ENCODE peak calls at places on chromosomes 7 and 10, in four cellular contexts. One of them, this sample, is unnamed.
A peak's percentile ranks its signal among the peaks of the same experiment; 100 is the strongest.

GRCh38 chr10:85650791-85651506 is 715.6 kb downstream of the GRID1 start:
- DNase-seq in mucosa of descending colon: no peak
- DNase-seq in K562: no peak
- DNase-seq in right lobe of liver: no peak
- DNase-seq in this sample: no peak

GRCh38 chr10:78931333-78932083 is 137.3 kb upstream of the ZMIZ1 start:
- DNase-seq in mucosa of descending colon: peak; percentile 28
- DNase-seq in K562: no peak
- DNase-seq in right lobe of liver: no peak
- DNase-seq in this sample: no peak

GRCh38 chr7:47946581-47947354 is 1.5 kb downstream of the PKD1L1 start:
- DNase-seq in mucosa of descending colon: no peak
- DNase-seq in K562: no peak
- DNase-seq in right lobe of liver: no peak
- DNase-seq in this sample: no peak

GRCh38 chr10:103599211-103599610 is 105.7 kb downstream of the NEURL1 start:
- DNase-seq in mucosa of descending colon: no peak
- DNase-seq in K562: no peak
- DNase-seq in right lobe of liver: no peak
- DNase-seq in this sample: no peak

GRCh38 chr10:77159538-77160110 is 478.0 kb downstream of the KCNMA1 start:
- DNase-seq in mucosa of descending colon: no peak
- DNase-seq in K562: no peak
- DNase-seq in right lobe of liver: no peak
- DNase-seq in this sample: no peak

GRCh38 chr7:157676456-157677255 is 339.9 kb downstream of the DNAJB6 start:
- DNase-seq in mucosa of descending colon: no peak
- DNase-seq in K562: no peak
- DNase-seq in right lobe of liver: no peak
- DNase-seq in this sample: no peak

GRCh38 chr7:123324283-123324682 is 124.5 kb upstream of the SLC13A1 start:
- DNase-seq in mucosa of descending colon: no peak
- DNase-seq in K562: no peak
- DNase-seq in right lobe of liver: no peak
- DNase-seq in this sample: no peak

GRCh38 chr10:1266033-1266802 is 210.0 kb downstream of the WDR37 start:
- DNase-seq in mucosa of descending colon: no peak
- DNase-seq in K562: no peak
- DNase-seq in right lobe of liver: no peak
- DNase-seq in this sample: no peak

GRCh38 chr7:145903658-145904057 is 212.9 kb upstream of the CNTNAP2 start:
- DNase-seq in mucosa of descending colon: no peak
- DNase-seq in K562: no peak
- DNase-seq in right lobe of liver: no peak
- DNase-seq in this sample: no peak

GRCh38 chr10:97701438-97702064 is 12.0 kb upstream of the MARVELD1 start:
- DNase-seq in mucosa of descending colon: peak; percentile 74
- DNase-seq in K562: peak; percentile 73
- DNase-seq in right lobe of liver: no peak
- DNase-seq in this sample: peak; percentile 85

GRCh38 chr10:29646238-29646902 is 11.6 kb upstream of the SVIL start:
- DNase-seq in mucosa of descending colon: no peak
- DNase-seq in K562: no peak
- DNase-seq in right lobe of liver: peak; percentile 32
- DNase-seq in this sample: peak; percentile 69

GRCh38 chr7:130957140-130957513 is 223.1 kb upstream of the KLF14 start:
- DNase-seq in mucosa of descending colon: no peak
- DNase-seq in K562: no peak
- DNase-seq in right lobe of liver: no peak
- DNase-seq in this sample: no peak

GRCh38 chr7:79833616-79834015 is 301.0 kb upstream of the GNAI1 start:
- DNase-seq in mucosa of descending colon: no peak
- DNase-seq in K562: no peak
- DNase-seq in right lobe of liver: no peak
- DNase-seq in this sample: no peak

GRCh38 chr10:33009244-33010131 is 51.5 kb upstream of the ITGB1 start:
- DNase-seq in mucosa of descending colon: no peak
- DNase-seq in K562: no peak
- DNase-seq in right lobe of liver: no peak
- DNase-seq in this sample: no peak

GRCh38 chr10:72009062-72009429 is 44.9 kb downstream of the CHST3 start:
- DNase-seq in mucosa of descending colon: no peak
- DNase-seq in K562: no peak
- DNase-seq in right lobe of liver: no peak
- DNase-seq in this sample: no peak

GRCh38 chr10:12130237-12130872 is 878 bp downstream of the SEC61A2 start:
- DNase-seq in mucosa of descending colon: peak; percentile 23
- DNase-seq in K562: peak; percentile 71
- DNase-seq in right lobe of liver: no peak
- DNase-seq in this sample: peak; percentile 83

GRCh38 chr10:124240721-124241350 is 147.4 kb upstream of the CHST15 start:
- DNase-seq in mucosa of descending colon: no peak
- DNase-seq in K562: no peak
- DNase-seq in right lobe of liver: no peak
- DNase-seq in this sample: no peak

GRCh38 chr10:6530211-6530840 is 49.8 kb downstream of the PRKCQ start:
- DNase-seq in mucosa of descending colon: peak; percentile 53
- DNase-seq in K562: no peak
- DNase-seq in right lobe of liver: no peak
- DNase-seq in this sample: no peak
- H3K36me3 ChIP-seq in mucosa of descending colon: no peaks in the 10 kb centered on the region
- H3K36me3 ChIP-seq in K562: no peaks in the 10 kb centered on the region
- H3K36me3 ChIP-seq in right lobe of liver: no peaks in the 10 kb centered on the region
- H3K36me3 ChIP-seq in this sample: no peaks in the 10 kb centered on the region

DNA sequence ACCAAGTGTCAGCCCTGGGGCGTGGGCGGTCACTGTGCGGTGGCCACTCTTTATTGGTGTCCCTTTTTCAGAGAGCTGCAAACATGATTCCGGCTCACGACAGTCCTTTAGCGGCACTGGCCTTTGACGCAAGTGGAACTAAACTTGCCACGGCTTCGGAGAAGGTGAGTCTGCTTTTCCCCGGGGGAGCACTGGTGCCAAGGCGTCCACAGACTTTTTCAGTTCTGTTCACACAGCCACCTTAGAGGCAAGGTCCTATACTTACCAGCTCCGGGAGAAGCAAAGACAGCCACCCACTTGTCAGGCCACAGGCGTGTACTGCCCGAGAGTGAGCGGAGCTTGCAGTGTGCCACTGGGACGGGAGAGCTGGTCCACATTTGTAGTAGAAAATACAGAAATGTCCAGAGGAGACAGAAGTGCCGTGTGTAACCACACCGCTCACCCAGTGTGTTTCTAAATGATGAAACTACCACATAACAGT is 27.9 kb downstream of the WIPI2 start:
- DNase-seq in mucosa of descending colon: no peak
- DNase-seq in K562: no peak
- DNase-seq in right lobe of liver: no peak
- DNase-seq in this sample: no peak
- H3K36me3 ChIP-seq in mucosa of descending colon: peaks cover 12% of the 10 kb centered on the region
- H3K36me3 ChIP-seq in K562: peaks cover 69% of the 10 kb centered on the region
- H3K36me3 ChIP-seq in right lobe of liver: peaks cover 59% of the 10 kb centered on the region
- H3K36me3 ChIP-seq in this sample: peaks cover 34% of the 10 kb centered on the region

GRCh38 chr10:13668126-13668525 is 81.4 kb downstream of the PRPF18 start:
- DNase-seq in mucosa of descending colon: no peak
- DNase-seq in K562: no peak
- DNase-seq in right lobe of liver: no peak
- DNase-seq in this sample: no peak

GRCh38 chr10:13672505-13672904 is 85.7 kb downstream of the PRPF18 start:
- DNase-seq in mucosa of descending colon: no peak
- DNase-seq in K562: no peak
- DNase-seq in right lobe of liver: no peak
- DNase-seq in this sample: no peak

GRCh38 chr10:13671874-13672273 is 85.1 kb downstream of the PRPF18 start:
- DNase-seq in mucosa of descending colon: no peak
- DNase-seq in K562: no peak
- DNase-seq in right lobe of liver: no peak
- DNase-seq in this sample: no peak

GRCh38 chr10:13670311-13670710 is 83.5 kb downstream of the PRPF18 start:
- DNase-seq in mucosa of descending colon: no peak
- DNase-seq in K562: no peak
- DNase-seq in right lobe of liver: no peak
- DNase-seq in this sample: peak; percentile 24

DNA sequence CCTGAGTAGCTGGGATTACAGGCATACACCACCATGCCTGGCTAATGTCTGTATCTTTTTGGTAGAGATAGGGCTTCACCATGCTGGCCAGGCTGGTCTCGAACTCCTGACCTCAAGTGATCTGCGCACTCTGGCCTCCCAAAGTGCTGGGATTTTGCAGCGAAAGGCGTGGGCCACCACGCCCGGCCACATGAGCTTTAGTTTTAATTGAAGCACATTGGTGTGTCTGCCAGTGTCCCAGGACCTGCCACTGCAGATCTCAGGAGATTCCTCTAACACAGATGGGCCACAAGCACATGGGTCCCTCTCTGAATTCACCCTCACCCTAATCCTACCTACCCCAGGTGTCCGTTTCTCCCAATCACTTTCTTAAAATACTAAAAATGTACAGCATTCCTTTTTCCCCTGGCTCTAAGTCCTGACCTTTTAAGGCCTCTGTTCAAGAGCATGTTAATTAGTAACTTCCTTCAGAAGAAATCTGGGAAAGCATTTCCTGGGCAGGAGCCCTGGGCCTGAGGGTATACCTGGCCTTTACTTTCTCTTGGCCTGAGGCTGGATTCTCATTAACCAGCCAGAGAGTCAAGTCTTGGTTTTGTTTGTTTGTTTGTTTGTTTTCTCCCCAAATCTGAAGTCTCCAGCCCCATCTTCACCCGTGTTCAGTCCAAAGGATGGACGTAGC is 82.6 kb downstream of the PRPF18 start:
- DNase-seq in mucosa of descending colon: no peak
- DNase-seq in K562: no peak
- DNase-seq in right lobe of liver: no peak
- DNase-seq in this sample: no peak
- H3K36me3 ChIP-seq in mucosa of descending colon: no peaks in the 10 kb centered on the region
- H3K36me3 ChIP-seq in K562: peaks cover 2% of the 10 kb centered on the region
- H3K36me3 ChIP-seq in right lobe of liver: peaks cover 15% of the 10 kb centered on the region
- H3K36me3 ChIP-seq in this sample: no peaks in the 10 kb centered on the region

GRCh38 chr7:150473902-150474301 is 23.5 kb downstream of the GIMAP8 start:
- DNase-seq in mucosa of descending colon: no peak
- DNase-seq in K562: no peak
- DNase-seq in right lobe of liver: no peak
- DNase-seq in this sample: no peak

GRCh38 chr7:150476285-150476684 is 25.9 kb downstream of the GIMAP8 start:
- DNase-seq in mucosa of descending colon: no peak
- DNase-seq in K562: no peak
- DNase-seq in right lobe of liver: no peak
- DNase-seq in this sample: no peak

GRCh38 chr7:150479023-150479716 is 28.7 kb downstream of the GIMAP8 start:
- DNase-seq in mucosa of descending colon: no peak
- DNase-seq in K562: no peak
- DNase-seq in right lobe of liver: no peak
- DNase-seq in this sample: no peak

GRCh38 chr7:150481207-150481920 is 30.9 kb downstream of the GIMAP8 start:
- DNase-seq in mucosa of descending colon: peak; percentile 31
- DNase-seq in K562: no peak
- DNase-seq in right lobe of liver: no peak
- DNase-seq in this sample: no peak

GRCh38 chr7:150476819-150477631 is 26.6 kb downstream of the GIMAP8 start:
- DNase-seq in mucosa of descending colon: no peak
- DNase-seq in K562: peak; percentile 57
- DNase-seq in right lobe of liver: no peak
- DNase-seq in this sample: no peak
- H3K36me3 ChIP-seq in mucosa of descending colon: no peaks in the 10 kb centered on the region
- H3K36me3 ChIP-seq in K562: no peaks in the 10 kb centered on the region
- H3K36me3 ChIP-seq in right lobe of liver: no peaks in the 10 kb centered on the region
- H3K36me3 ChIP-seq in this sample: no peaks in the 10 kb centered on the region

DNA sequence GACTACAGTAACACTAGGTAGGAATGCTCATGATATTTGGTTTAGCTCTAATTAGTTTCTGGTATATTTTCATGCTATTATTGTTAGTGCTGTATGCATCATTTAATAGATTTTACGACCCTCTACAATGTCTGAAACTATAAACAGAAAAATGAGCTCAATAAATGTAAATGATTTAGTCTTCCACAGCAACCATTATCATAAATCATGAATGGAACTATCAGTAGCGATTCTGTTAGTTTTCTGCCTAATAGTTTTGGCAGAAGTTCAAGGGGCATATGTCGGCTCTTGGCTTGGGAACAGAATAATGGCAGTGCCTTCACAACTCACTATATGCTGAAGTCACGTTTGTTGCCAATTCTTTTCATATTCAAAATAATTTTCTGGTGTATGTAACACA is 494.8 kb downstream of the PARD3 start:
- DNase-seq in mucosa of descending colon: no peak
- DNase-seq in K562: no peak
- DNase-seq in right lobe of liver: no peak
- DNase-seq in this sample: no peak
- H3K36me3 ChIP-seq in mucosa of descending colon: no peaks in the 10 kb centered on the region
- H3K36me3 ChIP-seq in K562: no peaks in the 10 kb centered on the region
- H3K36me3 ChIP-seq in right lobe of liver: no peaks in the 10 kb centered on the region
- H3K36me3 ChIP-seq in this sample: no peaks in the 10 kb centered on the region

GRCh38 chr10:109862738-109863137 is 60.6 kb downstream of the XPNPEP1 start:
- DNase-seq in mucosa of descending colon: no peak
- DNase-seq in K562: no peak
- DNase-seq in right lobe of liver: no peak
- DNase-seq in this sample: no peak

GRCh38 chr10:109866168-109866994 is 56.9 kb downstream of the XPNPEP1 start:
- DNase-seq in mucosa of descending colon: no peak
- DNase-seq in K562: peak; percentile 30
- DNase-seq in right lobe of liver: no peak
- DNase-seq in this sample: no peak

GRCh38 chr10:109871476-109871875 is 51.8 kb downstream of the XPNPEP1 start:
- DNase-seq in mucosa of descending colon: no peak
- DNase-seq in K562: no peak
- DNase-seq in right lobe of liver: peak; percentile 23
- DNase-seq in this sample: no peak

GRCh38 chr10:109863775-109864174 is 59.5 kb downstream of the XPNPEP1 start:
- DNase-seq in mucosa of descending colon: no peak
- DNase-seq in K562: no peak
- DNase-seq in right lobe of liver: no peak
- DNase-seq in this sample: no peak

GRCh38 chr10:109866995-109867635 is 56.2 kb downstream of the XPNPEP1 start:
- DNase-seq in mucosa of descending colon: no peak
- DNase-seq in K562: no peak
- DNase-seq in right lobe of liver: no peak
- DNase-seq in this sample: no peak
- H3K36me3 ChIP-seq in mucosa of descending colon: peaks cover 4% of the 10 kb centered on the region
- H3K36me3 ChIP-seq in K562: peaks cover 12% of the 10 kb centered on the region
- H3K36me3 ChIP-seq in right lobe of liver: peaks cover 44% of the 10 kb centered on the region
- H3K36me3 ChIP-seq in this sample: peaks cover 14% of the 10 kb centered on the region

This sample was measured in HAP-1.